ENCODE peak calls at places on chromosomes 4 and X, in six cellular contexts. One of them, this sample, is unnamed.

GRCh38 chr4:105306158-105306781 is 159.6 kb downstream of the TET2 start:
- DNase-seq in CD4-positive, alpha-beta memory T cell: no peak
- DNase-seq in heart left ventricle: no peak
- DNase-seq in caudate nucleus: no peak
- DNase-seq in body of pancreas: no peak
- DNase-seq in mesendoderm: no peak
- DNase-seq in this sample: no peak

GRCh38 chr4:183297675-183298074 is 22.4 kb downstream of the CLDN22 start:
- DNase-seq in CD4-positive, alpha-beta memory T cell: no peak
- DNase-seq in heart left ventricle: no peak
- DNase-seq in caudate nucleus: no peak
- DNase-seq in body of pancreas: no peak
- DNase-seq in mesendoderm: no peak
- DNase-seq in this sample: no peak

GRCh38 chr4:158768577-158769174 is at the start of gene FNIP2:
- DNase-seq in CD4-positive, alpha-beta memory T cell: peak; percentile 78
- DNase-seq in heart left ventricle: peak; percentile 91
- DNase-seq in caudate nucleus: peak; percentile 82
- DNase-seq in body of pancreas: peak; percentile 84
- DNase-seq in mesendoderm: peak; percentile 72
- DNase-seq in this sample: peak; percentile 94

GRCh38 chrX:108022491-108023089 is 22.3 kb upstream of the VSIG1 start:
- DNase-seq in CD4-positive, alpha-beta memory T cell: no peak
- DNase-seq in heart left ventricle: no peak
- DNase-seq in caudate nucleus: no peak
- DNase-seq in body of pancreas: no peak
- DNase-seq in mesendoderm: no peak
- DNase-seq in this sample: no peak

GRCh38 chr4:137664055-137664405 is 131.7 kb upstream of the PCDH18 start:
- DNase-seq in CD4-positive, alpha-beta memory T cell: no peak
- DNase-seq in heart left ventricle: no peak
- DNase-seq in caudate nucleus: no peak
- DNase-seq in body of pancreas: no peak
- DNase-seq in mesendoderm: peak; percentile 71
- DNase-seq in this sample: no peak

GRCh38 chr4:146245246-146245645 is 30.9 kb downstream of the REELD1 start:
- DNase-seq in CD4-positive, alpha-beta memory T cell: no peak
- DNase-seq in heart left ventricle: no peak
- DNase-seq in caudate nucleus: no peak
- DNase-seq in body of pancreas: no peak
- DNase-seq in mesendoderm: no peak
- DNase-seq in this sample: no peak

GRCh38 chr4:101158136-101158485 is 189.2 kb downstream of the PPP3CA start:
- DNase-seq in CD4-positive, alpha-beta memory T cell: no peak
- DNase-seq in heart left ventricle: no peak
- DNase-seq in caudate nucleus: peak; percentile 51
- DNase-seq in body of pancreas: no peak
- DNase-seq in mesendoderm: peak; percentile 46
- DNase-seq in this sample: no peak

GRCh38 chr4:15291133-15291532 is 136.7 kb upstream of the C1QTNF7 start:
- DNase-seq in CD4-positive, alpha-beta memory T cell: no peak
- DNase-seq in heart left ventricle: no peak
- DNase-seq in caudate nucleus: no peak
- DNase-seq in body of pancreas: no peak
- DNase-seq in mesendoderm: no peak
- DNase-seq in this sample: no peak

GRCh38 chr4:123232439-123232838 is 164.2 kb upstream of the SPRY1 start:
- DNase-seq in CD4-positive, alpha-beta memory T cell: no peak
- DNase-seq in heart left ventricle: no peak
- DNase-seq in caudate nucleus: no peak
- DNase-seq in body of pancreas: no peak
- DNase-seq in mesendoderm: no peak
- DNase-seq in this sample: no peak

GRCh38 chr4:177118596-177118995 is 191.1 kb upstream of the NEIL3 start:
- DNase-seq in CD4-positive, alpha-beta memory T cell: no peak
- DNase-seq in heart left ventricle: peak; percentile 54
- DNase-seq in caudate nucleus: no peak
- DNase-seq in body of pancreas: peak; percentile 42
- DNase-seq in mesendoderm: no peak
- DNase-seq in this sample: peak; percentile 45

GRCh38 chr4:151223465-151223864 is 53.5 kb upstream of the PRSS48 start:
- DNase-seq in CD4-positive, alpha-beta memory T cell: no peak
- DNase-seq in heart left ventricle: no peak
- DNase-seq in caudate nucleus: no peak
- DNase-seq in body of pancreas: no peak
- DNase-seq in mesendoderm: no peak
- DNase-seq in this sample: no peak

GRCh38 chr4:122702939-122703338 is 29.6 kb upstream of the BBS12 start:
- DNase-seq in CD4-positive, alpha-beta memory T cell: no peak
- DNase-seq in heart left ventricle: no peak
- DNase-seq in caudate nucleus: no peak
- DNase-seq in body of pancreas: peak; percentile 18
- DNase-seq in mesendoderm: no peak
- DNase-seq in this sample: no peak

GRCh38 chrX:115268421-115268820 is 21.1 kb upstream of the LUZP4 start:
- DNase-seq in CD4-positive, alpha-beta memory T cell: no peak
- DNase-seq in heart left ventricle: no peak
- DNase-seq in caudate nucleus: no peak
- DNase-seq in body of pancreas: no peak
- DNase-seq in mesendoderm: peak; percentile 31
- DNase-seq in this sample: no peak

GRCh38 chrX:69161786-69162349 is 3.4 kb downstream of the PJA1 start:
- DNase-seq in CD4-positive, alpha-beta memory T cell: no peak
- DNase-seq in heart left ventricle: no peak
- DNase-seq in caudate nucleus: no peak
- DNase-seq in body of pancreas: no peak
- DNase-seq in mesendoderm: no peak
- DNase-seq in this sample: no peak

GRCh38 chrX:3252744-3253143 is 93.7 kb downstream of the MXRA5 start:
- DNase-seq in CD4-positive, alpha-beta memory T cell: no peak
- DNase-seq in heart left ventricle: no peak
- DNase-seq in caudate nucleus: peak; percentile 1
- DNase-seq in body of pancreas: peak; percentile 3
- DNase-seq in mesendoderm: no peak
- DNase-seq in this sample: peak; percentile 33

GRCh38 chrX:84933956-84934556 is 69.6 kb upstream of the APOOL start:
- DNase-seq in CD4-positive, alpha-beta memory T cell: no peak
- DNase-seq in heart left ventricle: no peak
- DNase-seq in caudate nucleus: no peak
- DNase-seq in body of pancreas: no peak
- DNase-seq in mesendoderm: no peak
- DNase-seq in this sample: no peak

GRCh38 chr4:71187399-71188196 is 151.2 kb upstream of the SLC4A4 start:
- DNase-seq in CD4-positive, alpha-beta memory T cell: no peak
- DNase-seq in heart left ventricle: peak; percentile 38
- DNase-seq in caudate nucleus: no peak
- DNase-seq in body of pancreas: peak; percentile 59
- DNase-seq in mesendoderm: peak; percentile 33
- DNase-seq in this sample: peak; percentile 28

GRCh38 chr4:19947349-19947748 is 304.4 kb upstream of the SLIT2 start:
- DNase-seq in CD4-positive, alpha-beta memory T cell: no peak
- DNase-seq in heart left ventricle: no peak
- DNase-seq in caudate nucleus: no peak
- DNase-seq in body of pancreas: no peak
- DNase-seq in mesendoderm: no peak
- DNase-seq in this sample: no peak

GRCh38 chr4:175109933-175110332 is 191.8 kb downstream of the ADAM29 start:
- DNase-seq in CD4-positive, alpha-beta memory T cell: no peak
- DNase-seq in heart left ventricle: no peak
- DNase-seq in caudate nucleus: no peak
- DNase-seq in body of pancreas: no peak
- DNase-seq in mesendoderm: peak; percentile 6
- DNase-seq in this sample: no peak

GRCh38 chr4:184097240-184097619 is 120.4 kb downstream of the ENPP6 start:
- DNase-seq in CD4-positive, alpha-beta memory T cell: no peak
- DNase-seq in heart left ventricle: peak; percentile 56
- DNase-seq in caudate nucleus: no peak
- DNase-seq in body of pancreas: peak; percentile 20
- DNase-seq in mesendoderm: peak; percentile 79
- DNase-seq in this sample: peak; percentile 83

GRCh38 chrX:151973851-151974335 is 583 bp downstream of the GABRE start:
- DNase-seq in CD4-positive, alpha-beta memory T cell: no peak
- DNase-seq in heart left ventricle: peak; percentile 77
- DNase-seq in caudate nucleus: no peak
- DNase-seq in body of pancreas: no peak
- DNase-seq in mesendoderm: peak; percentile 47
- DNase-seq in this sample: peak; percentile 32

GRCh38 chr4:19944806-19945205 is 306.9 kb upstream of the SLIT2 start:
- DNase-seq in CD4-positive, alpha-beta memory T cell: no peak
- DNase-seq in heart left ventricle: no peak
- DNase-seq in caudate nucleus: no peak
- DNase-seq in body of pancreas: no peak
- DNase-seq in mesendoderm: peak; percentile 61
- DNase-seq in this sample: peak; percentile 58

GRCh38 chrX:41518841-41519220 is 71.7 kb downstream of the NYX start:
- DNase-seq in CD4-positive, alpha-beta memory T cell: no peak
- DNase-seq in heart left ventricle: no peak
- DNase-seq in caudate nucleus: no peak
- DNase-seq in body of pancreas: no peak
- DNase-seq in mesendoderm: no peak
- DNase-seq in this sample: no peak

GRCh38 chr4:54908744-54909143 is 216.7 kb downstream of the KDR start:
- DNase-seq in CD4-positive, alpha-beta memory T cell: no peak
- DNase-seq in heart left ventricle: no peak
- DNase-seq in caudate nucleus: no peak
- DNase-seq in body of pancreas: no peak
- DNase-seq in mesendoderm: no peak
- DNase-seq in this sample: no peak

GRCh38 chr4:163939597-163939996 is 445.1 kb downstream of the TMA16 start:
- DNase-seq in CD4-positive, alpha-beta memory T cell: no peak
- DNase-seq in heart left ventricle: no peak
- DNase-seq in caudate nucleus: no peak
- DNase-seq in body of pancreas: no peak
- DNase-seq in mesendoderm: no peak
- DNase-seq in this sample: no peak

GRCh38 chr4:130233377-130234047 is 1137.6 kb downstream of the C4orf33 start:
- DNase-seq in CD4-positive, alpha-beta memory T cell: no peak
- DNase-seq in heart left ventricle: no peak
- DNase-seq in caudate nucleus: no peak
- DNase-seq in body of pancreas: no peak
- DNase-seq in mesendoderm: no peak
- DNase-seq in this sample: no peak

GRCh38 chr4:185217390-185217985 is 8.1 kb downstream of the SNX25 start:
- DNase-seq in CD4-positive, alpha-beta memory T cell: no peak
- DNase-seq in heart left ventricle: no peak
- DNase-seq in caudate nucleus: no peak
- DNase-seq in body of pancreas: no peak
- DNase-seq in mesendoderm: no peak
- DNase-seq in this sample: no peak

GRCh38 chrX:35090801-35091200 is 148.2 kb downstream of the FAM47B start:
- DNase-seq in CD4-positive, alpha-beta memory T cell: no peak
- DNase-seq in heart left ventricle: no peak
- DNase-seq in caudate nucleus: no peak
- DNase-seq in body of pancreas: no peak
- DNase-seq in mesendoderm: no peak
- DNase-seq in this sample: no peak

GRCh38 chrX:124274438-124275166 is 57.9 kb upstream of the TEX13D start:
- DNase-seq in CD4-positive, alpha-beta memory T cell: no peak
- DNase-seq in heart left ventricle: peak; percentile 38
- DNase-seq in caudate nucleus: no peak
- DNase-seq in body of pancreas: no peak
- DNase-seq in mesendoderm: peak; percentile 4
- DNase-seq in this sample: peak; percentile 48
- H3K27ac ChIP-seq in CD4-positive, alpha-beta memory T cell: no peak overlapping the region
- H3K27ac ChIP-seq in heart left ventricle: peak overlapping the region; percentile 42
- H3K27ac ChIP-seq in caudate nucleus: no peak overlapping the region
- H3K27ac ChIP-seq in body of pancreas: no peak overlapping the region
- H3K27ac ChIP-seq in mesendoderm: no peak overlapping the region
- H3K27ac ChIP-seq in this sample: no peak overlapping the region

GRCh38 chr4:3302164-3302785 is 9.5 kb downstream of the RGS12 start:
- DNase-seq in CD4-positive, alpha-beta memory T cell: peak; percentile 93
- DNase-seq in heart left ventricle: no peak
- DNase-seq in caudate nucleus: no peak
- DNase-seq in body of pancreas: no peak
- DNase-seq in mesendoderm: no peak
- DNase-seq in this sample: peak; percentile 61
- H3K27ac ChIP-seq in CD4-positive, alpha-beta memory T cell: no peak overlapping the region
- H3K27ac ChIP-seq in heart left ventricle: no peak overlapping the region
- H3K27ac ChIP-seq in caudate nucleus: peak overlapping the region; percentile 40
- H3K27ac ChIP-seq in body of pancreas: no peak overlapping the region
- H3K27ac ChIP-seq in mesendoderm: no peak overlapping the region
- H3K27ac ChIP-seq in this sample: no peak overlapping the region

DNA sequence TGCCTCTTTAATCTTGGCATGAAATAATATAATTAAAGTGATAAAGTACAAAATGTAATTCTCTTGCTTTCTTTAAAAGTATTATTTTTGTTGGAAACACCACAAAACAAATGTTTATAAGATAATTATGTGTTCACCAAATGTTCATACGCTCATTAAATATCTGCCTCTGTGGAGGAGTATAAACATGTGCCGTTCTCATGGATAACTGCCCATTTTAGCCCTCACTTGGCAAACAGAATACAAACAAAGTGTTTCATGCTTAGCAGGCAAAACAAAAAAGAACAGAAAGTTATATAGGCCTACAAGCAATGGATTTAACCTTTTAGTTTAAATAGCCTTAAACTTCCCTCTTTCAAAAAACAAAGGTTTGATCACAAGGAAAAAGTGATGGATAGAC is 800.4 kb upstream of the DIAPH2 start:
- DNase-seq in CD4-positive, alpha-beta memory T cell: no peak
- DNase-seq in heart left ventricle: no peak
- DNase-seq in caudate nucleus: no peak
- DNase-seq in body of pancreas: no peak
- DNase-seq in mesendoderm: no peak
- DNase-seq in this sample: no peak
- H3K27ac ChIP-seq in CD4-positive, alpha-beta memory T cell: no peak overlapping the region
- H3K27ac ChIP-seq in heart left ventricle: no peak overlapping the region
- H3K27ac ChIP-seq in caudate nucleus: no peak overlapping the region
- H3K27ac ChIP-seq in body of pancreas: no peak overlapping the region
- H3K27ac ChIP-seq in mesendoderm: no peak overlapping the region
- H3K27ac ChIP-seq in this sample: no peak overlapping the region

GRCh38 chr4:41661447-41662076 is 87.0 kb downstream of the PHOX2B start:
- DNase-seq in CD4-positive, alpha-beta memory T cell: peak; percentile 18
- DNase-seq in heart left ventricle: peak; percentile 59
- DNase-seq in caudate nucleus: no peak
- DNase-seq in body of pancreas: peak; percentile 64
- DNase-seq in mesendoderm: peak; percentile 46
- DNase-seq in this sample: peak; percentile 51
- H3K27ac ChIP-seq in CD4-positive, alpha-beta memory T cell: no peak overlapping the region
- H3K27ac ChIP-seq in heart left ventricle: no peak overlapping the region
- H3K27ac ChIP-seq in caudate nucleus: no peak overlapping the region
- H3K27ac ChIP-seq in body of pancreas: no peak overlapping the region
- H3K27ac ChIP-seq in mesendoderm: no peak overlapping the region
- H3K27ac ChIP-seq in this sample: no peak overlapping the region

GRCh38 chr4:168840386-168840763 is 169.7 kb downstream of the CBR4 start:
- DNase-seq in CD4-positive, alpha-beta memory T cell: no peak
- DNase-seq in heart left ventricle: no peak
- DNase-seq in caudate nucleus: no peak
- DNase-seq in body of pancreas: no peak
- DNase-seq in mesendoderm: no peak
- DNase-seq in this sample: no peak

GRCh38 chr4:168841682-168842019 is 168.4 kb downstream of the CBR4 start:
- DNase-seq in CD4-positive, alpha-beta memory T cell: no peak
- DNase-seq in heart left ventricle: no peak
- DNase-seq in caudate nucleus: no peak
- DNase-seq in body of pancreas: no peak
- DNase-seq in mesendoderm: no peak
- DNase-seq in this sample: no peak

GRCh38 chr4:168843635-168844034 is 166.4 kb downstream of the CBR4 start:
- DNase-seq in CD4-positive, alpha-beta memory T cell: no peak
- DNase-seq in heart left ventricle: no peak
- DNase-seq in caudate nucleus: no peak
- DNase-seq in body of pancreas: no peak
- DNase-seq in mesendoderm: no peak
- DNase-seq in this sample: no peak

GRCh38 chr4:168840988-168841681 is 168.9 kb downstream of the CBR4 start:
- DNase-seq in CD4-positive, alpha-beta memory T cell: no peak
- DNase-seq in heart left ventricle: peak; percentile 69
- DNase-seq in caudate nucleus: no peak
- DNase-seq in body of pancreas: no peak
- DNase-seq in mesendoderm: no peak
- DNase-seq in this sample: peak; percentile 34

GRCh38 chr4:168842186-168842585 is 167.9 kb downstream of the CBR4 start:
- DNase-seq in CD4-positive, alpha-beta memory T cell: no peak
- DNase-seq in heart left ventricle: no peak
- DNase-seq in caudate nucleus: no peak
- DNase-seq in body of pancreas: no peak
- DNase-seq in mesendoderm: no peak
- DNase-seq in this sample: no peak
- H3K27ac ChIP-seq in CD4-positive, alpha-beta memory T cell: no peak overlapping the region
- H3K27ac ChIP-seq in heart left ventricle: peak overlapping the region; percentile 86
- H3K27ac ChIP-seq in caudate nucleus: no peak overlapping the region
- H3K27ac ChIP-seq in body of pancreas: no peak overlapping the region
- H3K27ac ChIP-seq in mesendoderm: no peak overlapping the region
- H3K27ac ChIP-seq in this sample: peak overlapping the region; percentile 41